ENCODE peak calls at places on chromosomes 11 and 22, in seven cellular contexts. E, F, G, A, N, O and Z are unnamed samples.

GRCh38 chr11:110356769-110357671 is 60.6 kb upstream of the RDX start:
- DNase-seq in A (no peak), O (no peak), N (no peak), E (no peak), G (no peak), F (no peak), Z (peak)

GRCh38 chr11:113531575-113532451 is 56.6 kb upstream of the DRD2 start:
- DNase-seq in E (no peak), G (no peak), N (no peak), A (no peak), F (no peak), O (no peak), Z (no peak)

GRCh38 chr11:64854534-64855502 is 10.4 kb upstream of the CDC42BPG start:
- DNase-seq in F (no peak), N (peak), E (no peak), A (no peak), O (peak), G (peak), Z (peak)

GRCh38 chr22:41925783-41926460 is 684 bp downstream of the TNFRSF13C start:
- DNase-seq in G (peak), E (peak), F (peak), O (peak), A (peak), N (peak), Z (peak)

GRCh38 chr11:72421351-72421750 is 13.0 kb downstream of the CLPB start:
- DNase-seq in E (no peak), O (no peak), F (no peak), N (no peak), A (no peak), G (no peak), Z (no peak)

GRCh38 chr22:35399114-35399677 is 744 bp upstream of the MCM5 start:
- DNase-seq in O (no peak), E (no peak), F (no peak), G (no peak), N (peak), A (peak), Z (peak)

GRCh38 chr11:29481721-29482120 is 535.1 kb downstream of the KCNA4 start:
- DNase-seq in E (no peak), G (no peak), N (no peak), O (no peak), A (no peak), F (no peak), Z (no peak)

GRCh38 chr11:116234989-116235567 is 537.7 kb downstream of the BUD13 start:
- DNase-seq in G (no peak), N (no peak), A (no peak), O (no peak), F (no peak), E (no peak), Z (no peak)

GRCh38 chr22:27885977-27886842 is 32.8 kb downstream of the PITPNB start:
- DNase-seq in A (peak), G (no peak), O (no peak), N (peak), E (peak), F (peak), Z (peak)